ENCODE peak calls at places on chromosomes 7 and 10, in eight cellular contexts. G, H, S, W, Y, C, F and J are unnamed samples.

GRCh38 chr10:7593068-7593467 is 73.7 kb downstream of the ITIH5 start:
- DNase-seq in G (no peak), H (no peak), S (no peak), W (no peak), Y (no peak), C (no peak), F (no peak), J (no peak)

GRCh38 chr7:98613601-98614425 is 3.3 kb upstream of the NPTX2 start:
- DNase-seq in G (no peak), H (no peak), S (peak), W (peak), Y (peak), C (no peak), F (no peak), J (no peak)

GRCh38 chr10:64174666-64175265 is 653.6 kb downstream of the REEP3 start:
- DNase-seq in G (no peak), H (no peak), S (no peak), W (no peak), Y (no peak), C (no peak), F (no peak), J (no peak)

GRCh38 chr10:63700209-63700934 is 179.2 kb downstream of the REEP3 start:
- DNase-seq in G (no peak), H (no peak), S (peak), W (no peak), Y (peak), C (no peak), F (no peak), J (no peak)

GRCh38 chr10:16751244-16751643 is 66.0 kb downstream of the RSU1 start:
- DNase-seq in G (no peak), H (no peak), S (no peak), W (no peak), Y (no peak), C (no peak), F (no peak), J (no peak)

GRCh38 chr10:10985361-10985760 is 32.3 kb upstream of the CELF2 start:
- DNase-seq in G (no peak), H (no peak), S (no peak), W (no peak), Y (no peak), C (no peak), F (no peak), J (no peak)

GRCh38 chr10:119933179-119933578 is 40.6 kb downstream of the SEC23IP start:
- DNase-seq in G (no peak), H (no peak), S (peak), W (peak), Y (peak), C (no peak), F (no peak), J (no peak)

GRCh38 chr10:17235136-17235535 is 7.1 kb downstream of the VIM start:
- DNase-seq in G (no peak), H (no peak), S (peak), W (no peak), Y (peak), C (no peak), F (no peak), J (no peak)

GRCh38 chr10:55867848-55868247 is 493.2 kb downstream of the ZWINT start:
- DNase-seq in G (no peak), H (no peak), S (no peak), W (no peak), Y (no peak), C (no peak), F (no peak), J (no peak)

GRCh38 chr10:87578799-87579401 is 74.2 kb downstream of the MINPP1 start:
- DNase-seq in G (no peak), H (no peak), S (no peak), W (no peak), Y (no peak), C (no peak), F (no peak), J (no peak)

GRCh38 chr10:28663576-28664368 is 13.5 kb upstream of the BAMBI start:
- DNase-seq in G (peak), H (peak), S (peak), W (peak), Y (peak), C (peak), F (peak), J (peak)

GRCh38 chr7:6278749-6279310 is 6.4 kb upstream of the CYTH3 start:
- DNase-seq in G (no peak), H (no peak), S (no peak), W (no peak), Y (peak), C (no peak), F (no peak), J (no peak)

GRCh38 chr7:6121141-6121540 is 90.0 kb downstream of the ANKRD61 start:
- DNase-seq in G (no peak), H (no peak), S (no peak), W (no peak), Y (peak), C (no peak), F (no peak), J (no peak)

GRCh38 chr10:7666253-7667023 is at the start of gene ITIH5:
- DNase-seq in G (peak), H (no peak), S (peak), W (no peak), Y (peak), C (no peak), F (no peak), J (no peak)

GRCh38 chr10:62614389-62615157 is 189.9 kb upstream of the ADO start:
- DNase-seq in G (peak), H (no peak), S (no peak), W (no peak), Y (peak), C (no peak), F (no peak), J (peak)

GRCh38 chr10:43229208-43230061 is 37.4 kb downstream of the RASGEF1A start:
- DNase-seq in G (peak), H (no peak), S (peak), W (no peak), Y (peak), C (no peak), F (no peak), J (no peak)

GRCh38 chr7:149126662-149127321 is 668 bp upstream of the ZNF425 start:
- DNase-seq in G (peak), H (peak), S (peak), W (peak), Y (peak), C (peak), F (no peak), J (peak)

GRCh38 chr10:17768957-17769356 is 17.0 kb downstream of the TMEM236 start:
- DNase-seq in G (no peak), H (no peak), S (no peak), W (no peak), Y (peak), C (no peak), F (no peak), J (no peak)

GRCh38 chr10:37754538-37755323 is 102.7 kb downstream of the ZNF248 start:
- DNase-seq in G (no peak), H (no peak), S (peak), W (peak), Y (no peak), C (no peak), F (no peak), J (no peak)

GRCh38 chr10:97069576-97070362 is 116.0 kb downstream of the SLIT1 start:
- DNase-seq in G (no peak), H (no peak), S (no peak), W (no peak), Y (no peak), C (no peak), F (no peak), J (no peak)

GRCh38 chr7:90825779-90826178 is 229.7 kb downstream of the CDK14 start:
- DNase-seq in G (no peak), H (no peak), S (no peak), W (no peak), Y (no peak), C (no peak), F (no peak), J (no peak)

GRCh38 chr10:79192677-79193003 is 123.9 kb downstream of the ZMIZ1 start:
- DNase-seq in G (no peak), H (no peak), S (no peak), W (no peak), Y (peak), C (no peak), F (no peak), J (no peak)

GRCh38 chr10:102831322-102832071 is 5.7 kb downstream of the CYP17A1 start:
- DNase-seq in G (no peak), H (no peak), S (no peak), W (no peak), Y (no peak), C (no peak), F (no peak), J (no peak)

GRCh38 chr10:102322914-102323313 is 72.6 kb upstream of the NFKB2 start:
- DNase-seq in G (peak), H (no peak), S (no peak), W (no peak), Y (peak), C (peak), F (no peak), J (no peak)

GRCh38 chr10:121448768-121449456 is 149.3 kb downstream of the FGFR2 start:
- DNase-seq in G (no peak), H (no peak), S (peak), W (no peak), Y (no peak), C (no peak), F (no peak), J (no peak)

GRCh38 chr7:84247591-84247990 is 53.0 kb upstream of the SEMA3A start:
- DNase-seq in G (no peak), H (no peak), S (peak), W (no peak), Y (peak), C (no peak), F (no peak), J (no peak)

GRCh38 chr7:128194533-128195282 is 46.4 kb upstream of the LEP start:
- DNase-seq in G (no peak), H (no peak), S (no peak), W (no peak), Y (no peak), C (no peak), F (no peak), J (no peak)

GRCh38 chr10:125521721-125522680 is 161.0 kb downstream of the TEX36 start:
- DNase-seq in G (no peak), H (peak), S (peak), W (no peak), Y (no peak), C (no peak), F (no peak), J (peak)

GRCh38 chr7:133314084-133314483 is 61.2 kb downstream of the EXOC4 start:
- DNase-seq in G (no peak), H (no peak), S (no peak), W (no peak), Y (no peak), C (no peak), F (no peak), J (no peak)

GRCh38 chr10:10891437-10891836 is 126.2 kb upstream of the CELF2 start:
- DNase-seq in G (no peak), H (no peak), S (no peak), W (no peak), Y (peak), C (no peak), F (no peak), J (no peak)

GRCh38 chr7:18667466-18667865 is 171.9 kb downstream of the HDAC9 start:
- DNase-seq in G (no peak), H (no peak), S (peak), W (no peak), Y (peak), C (no peak), F (no peak), J (no peak)

GRCh38 chr7:68770649-68771048 is 827.6 kb upstream of the AUTS2 start:
- DNase-seq in G (no peak), H (no peak), S (no peak), W (no peak), Y (peak), C (no peak), F (no peak), J (no peak)